ENCODE peak calls at places on chromosome 9, in ten cellular contexts. D, B, O, H, E, K, Z, I, F and W are unnamed samples.

GRCh38 chr9:127183814-127184582 is 61.6 kb upstream of the ANGPTL2 start:
- DNase-seq in E (peak; percentile 19), O (no peak), I (no peak), H (peak; percentile 62), Z (peak; percentile 32), F (no peak), B (no peak), D (no peak), K (no peak), W (no peak)

GRCh38 chr9:84271887-84272556 is 68.5 kb downstream of the SLC28A3 start:
- DNase-seq in F (no peak), D (peak; percentile 47), I (no peak), H (no peak), K (no peak), E (no peak), O (no peak), B (peak; percentile 18), Z (no peak), W (no peak)

GRCh38 chr9:97726716-97727115 is 29.6 kb upstream of the XPA start:
- DNase-seq in I (no peak), Z (no peak), H (no peak), K (no peak), O (no peak), E (no peak), D (no peak), B (no peak), F (no peak), W (no peak)

GRCh38 chr9:86034863-86035734 is 64.3 kb downstream of the GOLM1 start:
- DNase-seq in K (no peak), B (peak; percentile 69), O (no peak), H (peak; percentile 44), E (no peak), D (peak; percentile 66), F (peak; percentile 75), Z (peak; percentile 64), I (no peak), W (peak; percentile 54)

GRCh38 chr9:106958955-106959657 is 96.1 kb downstream of the ZNF462 start:
- DNase-seq in H (no peak), I (no peak), O (no peak), F (no peak), E (no peak), B (no peak), D (peak; percentile 86), K (no peak), Z (no peak), W (no peak)

GRCh38 chr9:104906441-104907277 is 21.3 kb downstream of the ABCA1 start:
- DNase-seq in E (no peak), B (no peak), F (peak; percentile 30), Z (no peak), H (no peak), K (no peak), D (peak; percentile 85), I (no peak), O (no peak), W (no peak)

GRCh38 chr9:87675906-87676515 is 49.9 kb upstream of the CTSL start:
- DNase-seq in O (no peak), B (no peak), Z (no peak), E (no peak), H (no peak), K (no peak), F (no peak), D (no peak), I (peak; percentile 47), W (no peak)

GRCh38 chr9:96500696-96501660 is 51.0 kb downstream of the HABP4 start:
- DNase-seq in H (no peak), Z (no peak), E (no peak), D (peak; percentile 82), B (peak; percentile 14), O (no peak), I (no peak), K (no peak), F (no peak), W (no peak)

DNA sequence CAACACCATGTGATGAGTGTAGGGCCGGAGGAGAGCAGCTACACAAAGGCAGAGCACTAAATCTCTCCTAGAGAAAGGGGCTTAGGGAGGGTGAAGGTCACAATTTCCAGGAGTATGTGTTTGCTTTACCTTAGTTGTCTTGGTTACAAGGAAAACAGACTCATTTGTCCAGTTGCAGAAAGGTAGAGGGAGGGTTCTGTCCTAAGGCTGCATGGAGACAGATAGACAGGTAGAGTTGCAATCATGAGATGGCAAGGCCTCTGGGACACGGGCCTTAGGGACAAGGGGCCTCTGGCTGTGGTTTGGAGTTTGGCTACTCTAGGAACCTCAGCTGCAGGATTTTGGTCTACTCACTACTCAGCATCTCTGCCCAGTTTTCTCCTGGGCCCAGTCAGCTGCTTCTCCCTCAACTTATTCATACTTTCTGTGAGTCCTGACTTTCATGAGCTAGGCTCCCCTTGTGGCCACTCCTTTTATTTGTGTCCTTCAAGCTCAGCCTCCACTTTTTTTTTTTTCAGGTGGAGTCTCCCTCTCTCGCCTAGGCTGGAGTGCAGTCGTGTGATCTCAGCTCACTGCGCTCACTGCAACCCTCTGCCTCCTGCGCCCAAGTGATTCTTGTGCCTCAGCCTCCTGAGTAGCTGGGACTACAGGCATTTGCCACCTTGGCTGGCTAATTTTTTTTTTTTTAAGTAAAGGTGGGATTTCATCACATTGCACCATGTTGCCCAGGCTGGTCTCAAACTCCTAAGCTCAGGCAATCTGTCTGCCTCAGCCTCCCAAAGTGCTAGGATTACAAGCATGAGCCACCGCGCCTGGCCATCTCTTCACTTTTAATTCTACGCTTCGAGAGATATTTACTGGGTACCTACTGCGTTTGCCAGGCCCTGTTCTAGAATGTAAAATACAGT is 76.6 kb downstream of the PTPDC1 start:
- DNase-seq in F (peak; percentile 42), Z (no peak), K (no peak), H (no peak), E (no peak), O (no peak), D (no peak), I (no peak), B (no peak), W (peak; percentile 45)
- TF ChIP-seq CTCF in F (no peak), Z (no peak), K (no peak), H (peak; percentile 6), E (no peak), O (no peak), D (no peak), I (no peak), B (peak; percentile 6), W (no peak)

GRCh38 chr9:130028493-130029222 is 14.3 kb downstream of the FNBP1 start:
- DNase-seq in F (no peak), O (no peak), K (no peak), I (no peak), D (no peak), Z (no peak), E (no peak), H (peak; percentile 68), B (no peak), W (peak; percentile 41)

GRCh38 chr9:130030821-130031481 is 12.0 kb downstream of the FNBP1 start:
- DNase-seq in K (no peak), B (no peak), F (no peak), H (no peak), E (no peak), I (no peak), O (no peak), D (no peak), Z (no peak), W (no peak)

GRCh38 chr9:130027533-130028370 is 15.2 kb downstream of the FNBP1 start:
- DNase-seq in H (no peak), F (no peak), K (no peak), Z (no peak), B (no peak), I (no peak), O (no peak), D (no peak), E (no peak), W (no peak)

GRCh38 chr9:130029223-130029583 is 13.8 kb downstream of the FNBP1 start:
- DNase-seq in F (no peak), B (no peak), D (no peak), Z (no peak), I (no peak), K (no peak), O (no peak), E (no peak), H (no peak), W (no peak)

GRCh38 chr9:130029591-130029990 is 13.4 kb downstream of the FNBP1 start:
- DNase-seq in D (no peak), H (no peak), B (no peak), O (no peak), F (no peak), Z (no peak), I (no peak), K (no peak), E (no peak), W (no peak)
- H3K4me3 ChIP-seq in D (no peak overlapping the region), H (no peak overlapping the region), B (no peak overlapping the region), O (no peak overlapping the region), F (no peak overlapping the region), Z (no peak overlapping the region), I (no peak overlapping the region), K (no peak overlapping the region), E (no peak overlapping the region), W (no peak overlapping the region)

GRCh38 chr9:93456504-93456903 is 3.1 kb upstream of the FAM120AOS start:
- DNase-seq in K (no peak), B (no peak), D (no peak), H (no peak), Z (no peak), I (no peak), F (no peak), E (no peak), O (no peak), W (no peak)

GRCh38 chr9:93460689-93461413 is 7.5 kb upstream of the FAM120AOS start:
- DNase-seq in Z (no peak), F (no peak), K (no peak), I (no peak), O (no peak), D (no peak), H (no peak), E (no peak), B (no peak), W (no peak)

GRCh38 chr9:93459432-93459847 is 6.1 kb upstream of the FAM120AOS start:
- DNase-seq in F (no peak), O (no peak), K (no peak), E (no peak), I (no peak), D (no peak), B (no peak), H (no peak), Z (no peak), W (no peak)

GRCh38 chr9:93461414-93461743 is 8.0 kb upstream of the FAM120AOS start:
- DNase-seq in B (no peak), O (no peak), I (no peak), H (no peak), F (no peak), D (no peak), E (no peak), K (no peak), Z (no peak), W (no peak)

GRCh38 chr9:93458702-93459101 is 5.3 kb upstream of the FAM120AOS start:
- DNase-seq in H (no peak), E (no peak), D (no peak), O (no peak), K (no peak), F (no peak), I (no peak), Z (no peak), B (no peak), W (no peak)
- H3K4me1 ChIP-seq in H (peaks cover 5% of the 10 kb centered on the region), E (peaks cover 6% of the 10 kb centered on the region), D (peaks cover 6% of the 10 kb centered on the region), O (peaks cover 15% of the 10 kb centered on the region), K (peaks cover 88% of the 10 kb centered on the region), F (peaks cover 2% of the 10 kb centered on the region), I (peaks cover 44% of the 10 kb centered on the region), Z (peaks cover 97% of the 10 kb centered on the region), B (peaks cover 5% of the 10 kb centered on the region), W (peaks cover 11% of the 10 kb centered on the region)

GRCh38 chr9:72721086-72721485 is 199.7 kb downstream of the TMC1 start:
- DNase-seq in B (peak; percentile 32), O (no peak), H (no peak), F (no peak), Z (no peak), E (no peak), K (no peak), I (no peak), D (no peak), W (no peak)

GRCh38 chr9:72718503-72718902 is 197.1 kb downstream of the TMC1 start:
- DNase-seq in F (peak; percentile 59), Z (no peak), H (no peak), K (no peak), E (no peak), B (no peak), O (no peak), I (no peak), D (no peak), W (no peak)
- TF ChIP-seq CTCF in F (peak; percentile 28), Z (no peak), H (no peak), K (no peak), E (no peak), B (peak; percentile 27), O (no peak), I (no peak), D (no peak), W (no peak)